ENCODE peak calls at places on chromosomes 4 and X, in five cellular contexts. One of them, this sample, is unnamed.

GRCh38 chr4:43048570-43048969 is 156.1 kb downstream of the GRXCR1 start:
- DNase-seq in IMR-90: no peak
- DNase-seq in neuronal stem cell: no peak
- DNase-seq in H1: no peak
- DNase-seq in H9: no peak
- DNase-seq in this sample: no peak

GRCh38 chr4:139540161-139540560 is 15.9 kb downstream of the SETD7 start:
- DNase-seq in H1: no peak
- DNase-seq in H9: no peak
- DNase-seq in neuronal stem cell: no peak
- DNase-seq in IMR-90: no peak
- DNase-seq in this sample: no peak

GRCh38 chr4:94566420-94566819 is 114.7 kb downstream of the PDLIM5 start:
- DNase-seq in IMR-90: no peak
- DNase-seq in neuronal stem cell: no peak
- DNase-seq in H1: no peak
- DNase-seq in H9: no peak
- DNase-seq in this sample: no peak

GRCh38 chr4:154506253-154506652 is 14.7 kb upstream of the DCHS2 start:
- DNase-seq in neuronal stem cell: peak; percentile 27
- DNase-seq in H9: no peak
- DNase-seq in IMR-90: peak; percentile 13
- DNase-seq in H1: no peak
- DNase-seq in this sample: peak; percentile 43

GRCh38 chr4:166498541-166498940 is 625.5 kb downstream of the TLL1 start:
- DNase-seq in neuronal stem cell: no peak
- DNase-seq in H1: no peak
- DNase-seq in IMR-90: no peak
- DNase-seq in H9: no peak
- DNase-seq in this sample: peak; percentile 2

GRCh38 chr4:28369504-28369903 is 1508.9 kb downstream of the STIM2 start:
- DNase-seq in H9: no peak
- DNase-seq in neuronal stem cell: no peak
- DNase-seq in H1: no peak
- DNase-seq in IMR-90: peak; percentile 71
- DNase-seq in this sample: no peak

GRCh38 chr4:38565271-38566199 is 98.5 kb upstream of the KLF3 start:
- DNase-seq in H9: no peak
- DNase-seq in IMR-90: peak; percentile 82
- DNase-seq in H1: no peak
- DNase-seq in neuronal stem cell: no peak
- DNase-seq in this sample: no peak

GRCh38 chr4:78065514-78066192 is 8.5 kb downstream of the FRAS1 start:
- DNase-seq in neuronal stem cell: no peak
- DNase-seq in H1: no peak
- DNase-seq in IMR-90: no peak
- DNase-seq in H9: no peak
- DNase-seq in this sample: no peak

GRCh38 chr4:15938182-15938581 is 358 bp downstream of the FGFBP1 start:
- DNase-seq in IMR-90: no peak
- DNase-seq in H1: no peak
- DNase-seq in H9: peak; percentile 51
- DNase-seq in neuronal stem cell: no peak
- DNase-seq in this sample: no peak

GRCh38 chrX:72282302-72282701 is 5.3 kb upstream of the RPS4X start:
- DNase-seq in H9: no peak
- DNase-seq in IMR-90: no peak
- DNase-seq in neuronal stem cell: no peak
- DNase-seq in H1: no peak
- DNase-seq in this sample: no peak

GRCh38 chrX:7147431-7147977 is at the start of gene STS:
- DNase-seq in neuronal stem cell: peak; percentile 8
- DNase-seq in IMR-90: peak; percentile 14
- DNase-seq in H1: no peak
- DNase-seq in H9: peak; percentile 34
- DNase-seq in this sample: peak; percentile 30
- H3K14ac ChIP-seq in neuronal stem cell: no peak within 1 kb of the TSS
- H3K14ac ChIP-seq in IMR-90: peak within 1 kb of the TSS; percentile 94
- H3K14ac ChIP-seq in H1: no peak within 1 kb of the TSS
- H3K14ac ChIP-seq in H9: peak within 1 kb of the TSS; percentile 76
- H3K14ac ChIP-seq in this sample: peak within 1 kb of the TSS; percentile 95

DNA sequence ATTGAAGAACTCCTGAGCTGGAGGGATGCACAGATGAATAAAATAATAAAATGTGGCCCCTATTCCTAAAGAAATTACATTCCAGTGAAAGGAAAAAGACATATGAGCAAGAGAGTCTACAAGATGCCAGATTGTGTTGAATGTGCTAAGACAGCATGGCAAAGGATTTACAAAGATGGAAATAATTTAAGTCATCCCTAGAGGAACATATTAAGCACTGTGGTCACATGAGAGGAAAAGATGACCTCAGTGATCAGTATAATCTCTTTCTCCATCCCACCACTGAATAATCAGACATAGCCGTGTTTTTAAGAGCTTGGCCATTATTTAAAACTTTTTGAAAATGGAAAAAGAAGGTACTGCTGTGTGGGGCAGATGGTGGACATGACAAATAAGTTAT is 213.0 kb upstream of the LDB2 start:
- DNase-seq in IMR-90: no peak
- DNase-seq in neuronal stem cell: no peak
- DNase-seq in H1: no peak
- DNase-seq in H9: no peak
- DNase-seq in this sample: no peak
- H2BK15ac ChIP-seq in IMR-90: no peak overlapping the region
- H2BK15ac ChIP-seq in neuronal stem cell: no peak overlapping the region
- H2BK15ac ChIP-seq in H1: no peak overlapping the region
- H2BK15ac ChIP-seq in H9: no peak overlapping the region
- H2BK15ac ChIP-seq in this sample: no peak overlapping the region

DNA sequence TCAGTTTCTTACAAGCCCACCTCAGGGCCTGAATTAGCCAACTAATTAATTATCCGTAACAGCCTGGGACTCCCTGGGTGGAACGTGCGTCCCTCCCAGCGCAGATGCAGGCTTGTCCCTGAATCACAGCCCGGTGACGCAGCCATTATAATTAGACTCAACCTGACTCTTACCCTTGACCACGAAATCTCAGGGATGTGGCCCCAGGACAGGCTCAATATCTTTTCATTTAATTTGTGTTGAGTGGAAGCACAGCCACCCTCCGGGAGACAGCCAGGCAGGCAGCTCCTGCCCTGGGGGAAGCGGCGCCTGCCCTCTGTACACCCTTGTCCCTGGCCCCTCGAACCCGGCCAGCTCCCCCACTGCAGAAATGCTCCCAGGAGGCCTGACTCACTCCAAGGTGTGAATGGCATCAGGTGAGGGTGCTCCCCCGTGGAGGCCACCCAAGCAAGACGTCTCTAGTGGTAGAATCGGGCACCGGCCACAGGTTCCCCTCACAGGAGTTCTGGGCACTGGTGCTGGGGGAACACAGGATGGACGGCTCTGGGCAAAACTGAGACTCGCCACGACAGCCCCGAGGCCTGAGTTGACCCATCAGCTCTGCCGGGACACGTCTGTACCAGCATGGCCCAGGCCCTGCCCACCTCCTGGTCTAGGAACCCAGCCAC is 2.7 kb downstream of the CPLX1 start:
- DNase-seq in IMR-90: no peak
- DNase-seq in H9: no peak
- DNase-seq in neuronal stem cell: no peak
- DNase-seq in H1: no peak
- DNase-seq in this sample: no peak
- H3K27me3 ChIP-seq in IMR-90: peaks cover 82% of the 10 kb centered on the region
- H3K27me3 ChIP-seq in H9: peaks cover 36% of the 10 kb centered on the region
- H3K27me3 ChIP-seq in neuronal stem cell: peaks cover 54% of the 10 kb centered on the region
- H3K27me3 ChIP-seq in H1: peaks cover 66% of the 10 kb centered on the region
- H3K27me3 ChIP-seq in this sample: peaks cover 82% of the 10 kb centered on the region

GRCh38 chr4:80036306-80036705 is 36.7 kb downstream of the ANTXR2 start:
- DNase-seq in neuronal stem cell: no peak
- DNase-seq in IMR-90: no peak
- DNase-seq in H9: no peak
- DNase-seq in H1: no peak
- DNase-seq in this sample: no peak
- H3K14ac ChIP-seq in neuronal stem cell: no peak overlapping the region
- H3K14ac ChIP-seq in IMR-90: peak overlapping the region; percentile 28
- H3K14ac ChIP-seq in H9: no peak overlapping the region
- H3K14ac ChIP-seq in H1: no peak overlapping the region
- H3K14ac ChIP-seq in this sample: no peak overlapping the region

GRCh38 chr4:165382640-165383039 is 3.8 kb downstream of the CPE start:
- DNase-seq in H9: no peak
- DNase-seq in neuronal stem cell: no peak
- DNase-seq in IMR-90: no peak
- DNase-seq in H1: no peak
- DNase-seq in this sample: no peak
- H2BK15ac ChIP-seq in H9: no peak overlapping the region
- H2BK15ac ChIP-seq in neuronal stem cell: no peak overlapping the region
- H2BK15ac ChIP-seq in IMR-90: no peak overlapping the region
- H2BK15ac ChIP-seq in H1: no peak overlapping the region
- H2BK15ac ChIP-seq in this sample: no peak overlapping the region

DNA sequence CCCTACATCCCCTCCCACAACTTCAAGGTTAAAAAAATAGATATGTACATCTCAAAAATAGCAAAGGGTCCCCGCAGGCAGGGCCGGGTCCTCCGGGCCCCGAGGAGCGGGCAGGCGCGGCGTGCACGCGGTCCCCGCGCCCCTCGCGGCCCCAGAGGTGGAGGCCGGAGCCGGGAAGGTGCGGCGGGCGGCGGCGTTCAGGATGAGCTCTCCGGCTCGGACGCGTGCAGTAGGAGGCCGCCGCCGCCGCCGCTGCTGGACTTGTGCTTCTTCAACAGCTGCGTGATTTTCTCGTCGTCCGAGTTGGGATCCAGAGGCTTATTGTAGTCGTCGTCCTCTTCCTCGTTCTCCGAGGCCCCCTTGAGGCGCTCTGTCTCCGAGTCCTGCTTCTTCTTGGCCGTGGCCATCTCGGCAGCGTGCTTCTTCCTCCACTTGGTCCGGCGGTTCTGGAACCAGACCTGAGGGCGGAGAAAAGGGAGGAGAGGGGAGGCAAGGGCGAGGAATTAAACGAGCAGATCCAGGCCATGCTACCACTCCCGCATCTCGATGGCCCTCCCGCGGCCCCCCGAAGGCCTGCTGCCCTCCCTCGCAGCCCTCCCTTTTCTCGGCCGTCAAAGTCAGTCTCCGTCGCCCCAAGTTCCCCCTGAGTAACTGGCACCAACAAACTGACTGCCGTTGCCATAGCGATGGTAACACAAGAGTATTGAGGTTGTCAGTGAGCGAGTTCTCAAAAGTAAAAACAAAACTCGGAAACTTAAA is 5.8 kb downstream of the NKX6-1 start:
- DNase-seq in H1: no peak
- DNase-seq in IMR-90: peak; percentile 10
- DNase-seq in neuronal stem cell: no peak
- DNase-seq in H9: peak; percentile 77
- DNase-seq in this sample: peak; percentile 55
- H3K27me3 ChIP-seq in H1: peaks cover 98% of the 10 kb centered on the region
- H3K27me3 ChIP-seq in IMR-90: peaks cover 62% of the 10 kb centered on the region
- H3K27me3 ChIP-seq in neuronal stem cell: peaks cover 94% of the 10 kb centered on the region
- H3K27me3 ChIP-seq in H9: peaks cover 82% of the 10 kb centered on the region
- H3K27me3 ChIP-seq in this sample: peaks cover 76% of the 10 kb centered on the region

DNA sequence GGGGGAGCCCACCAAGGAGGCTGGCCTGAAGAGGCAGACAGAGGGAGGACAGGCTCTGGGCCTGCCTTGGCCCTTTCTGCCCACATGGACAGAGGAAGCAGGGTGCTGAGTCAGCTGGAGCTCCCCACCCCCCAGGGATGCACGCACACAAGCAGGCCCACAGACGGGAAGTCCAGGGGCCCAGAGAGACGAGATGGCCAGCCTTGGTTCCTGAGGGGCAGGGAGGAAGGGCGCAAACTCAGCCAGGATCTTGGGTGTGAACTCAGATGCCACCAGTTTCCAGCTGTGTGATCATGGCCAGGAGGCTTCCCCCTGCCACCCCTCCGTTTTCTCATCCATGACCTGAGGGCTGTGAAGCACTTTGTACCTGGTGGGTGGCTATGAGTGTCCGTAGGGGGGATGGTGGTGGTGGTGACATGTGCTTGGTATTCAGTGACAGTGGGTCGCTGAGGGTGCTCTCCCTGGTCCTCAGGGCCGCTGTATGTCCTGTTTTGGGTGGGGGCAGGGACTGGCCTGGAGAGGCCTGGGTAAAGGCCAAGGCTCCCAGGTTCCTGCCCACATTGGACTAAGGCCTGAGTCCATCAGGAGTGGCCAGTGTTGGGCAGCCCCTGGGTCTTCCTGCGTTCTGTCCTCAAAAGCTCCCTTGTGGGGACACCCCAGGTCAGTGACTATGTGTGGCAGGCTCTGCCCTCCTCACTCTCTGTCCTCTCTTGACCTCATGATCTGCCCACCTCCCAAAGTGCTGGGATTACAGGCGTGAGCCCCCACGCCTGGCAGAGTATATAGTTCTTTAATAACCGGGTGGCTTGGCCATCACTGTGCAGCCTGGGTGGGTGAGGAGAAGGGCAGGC is 2.0 kb downstream of the SH3BP2 start:
- DNase-seq in neuronal stem cell: no peak
- DNase-seq in H9: no peak
- DNase-seq in H1: no peak
- DNase-seq in IMR-90: peak; percentile 79
- DNase-seq in this sample: peak; percentile 85
- H3K14ac ChIP-seq in neuronal stem cell: no peak overlapping the region
- H3K14ac ChIP-seq in H9: no peak overlapping the region
- H3K14ac ChIP-seq in H1: no peak overlapping the region
- H3K14ac ChIP-seq in IMR-90: peak overlapping the region; percentile 97
- H3K14ac ChIP-seq in this sample: peak overlapping the region; percentile 88

DNA sequence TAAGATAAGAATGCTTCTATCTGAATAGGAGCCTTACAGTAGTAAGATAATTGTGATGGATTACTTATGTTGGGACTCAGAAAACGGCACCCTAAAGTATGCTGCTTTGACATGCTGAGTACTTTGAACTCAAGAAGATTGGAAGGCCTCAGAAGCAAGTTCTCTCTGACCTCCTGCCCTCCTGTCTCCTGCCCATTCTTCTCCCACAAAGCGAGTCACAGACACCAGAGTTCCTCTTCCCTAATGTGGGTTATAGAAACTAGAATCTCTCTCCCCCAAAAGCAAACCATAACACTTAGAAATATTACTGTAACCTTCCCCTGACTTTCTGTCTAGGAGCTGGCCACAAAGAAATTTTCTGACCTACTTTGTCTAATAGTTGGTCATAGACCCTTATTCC is 76.5 kb downstream of the DDIT4L start:
- DNase-seq in IMR-90: no peak
- DNase-seq in H1: no peak
- DNase-seq in neuronal stem cell: no peak
- DNase-seq in H9: no peak
- DNase-seq in this sample: no peak
- H2BK15ac ChIP-seq in IMR-90: no peak overlapping the region
- H2BK15ac ChIP-seq in H1: peak overlapping the region; percentile 61
- H2BK15ac ChIP-seq in neuronal stem cell: no peak overlapping the region
- H2BK15ac ChIP-seq in H9: no peak overlapping the region
- H2BK15ac ChIP-seq in this sample: no peak overlapping the region

GRCh38 chr4:31461425-31461824 is 741.3 kb downstream of the PCDH7 start:
- DNase-seq in neuronal stem cell: no peak
- DNase-seq in H1: no peak
- DNase-seq in IMR-90: no peak
- DNase-seq in H9: no peak
- DNase-seq in this sample: peak; percentile 1

GRCh38 chr4:31455612-31456011 is 735.4 kb downstream of the PCDH7 start:
- DNase-seq in H9: no peak
- DNase-seq in H1: no peak
- DNase-seq in IMR-90: no peak
- DNase-seq in neuronal stem cell: no peak
- DNase-seq in this sample: no peak

GRCh38 chr4:31458813-31459212 is 738.6 kb downstream of the PCDH7 start:
- DNase-seq in H9: no peak
- DNase-seq in H1: no peak
- DNase-seq in IMR-90: no peak
- DNase-seq in neuronal stem cell: no peak
- DNase-seq in this sample: no peak
- H3K27me3 ChIP-seq in H9: no peaks in the 10 kb centered on the region
- H3K27me3 ChIP-seq in H1: no peaks in the 10 kb centered on the region
- H3K27me3 ChIP-seq in IMR-90: no peaks in the 10 kb centered on the region
- H3K27me3 ChIP-seq in neuronal stem cell: no peaks in the 10 kb centered on the region
- H3K27me3 ChIP-seq in this sample: no peaks in the 10 kb centered on the region

This sample was measured in mesenchymal stem cell.